ENCODE peak calls at places on chromosome 18, in five cellular contexts. L is mesendoderm, D is GM23248, Q is OCI-LY7, M is fibroblast of lung. O is an unnamed sample. For H3K79me2, the result is how much of the 10 kb centered on the place peaks cover.

GRCh38 chr18:64253900-64254299 is 105.0 kb upstream of the LINC00305 start:
- DNase-seq in Q (no peak), L (no peak), M (no peak), D (no peak), O (no peak)

GRCh38 chr18:13381907-13382682 is 163.5 kb downstream of the LDLRAD4 start:
- DNase-seq in M (peak), L (no peak), Q (no peak), D (peak), O (no peak)

GRCh38 chr18:32899819-32900218 is 127.0 kb upstream of the KLHL14 start:
- DNase-seq in M (peak), Q (peak), D (peak), L (no peak), O (no peak)

GRCh38 chr18:78330761-78331160 is 648.9 kb upstream of the SALL3 start:
- DNase-seq in L (no peak), D (no peak), M (peak), Q (no peak), O (no peak)

GRCh38 chr18:46332956-46333355 is 228.8 kb downstream of the HAUS1 start:
- DNase-seq in Q (no peak), D (no peak), L (peak), M (no peak), O (no peak)

GRCh38 chr18:55778731-55779460 is 190.9 kb upstream of the TCF4 start:
- DNase-seq in Q (no peak), L (peak), M (no peak), D (peak), O (no peak)

GRCh38 chr18:74529378-74529777 is 4.9 kb upstream of the CNDP1 start:
- DNase-seq in D (no peak), M (no peak), L (no peak), Q (no peak), O (no peak)

GRCh38 chr18:49784427-49785185 is 28.7 kb downstream of the ACAA2 start:
- DNase-seq in M (peak), L (no peak), Q (no peak), D (peak), O (no peak)

GRCh38 chr18:28013064-28013463 is 163.9 kb downstream of the CDH2 start:
- DNase-seq in D (peak), L (no peak), M (peak), Q (no peak), O (peak)

GRCh38 chr18:39149211-39149806 is 1583.7 kb upstream of the CELF4 start:
- DNase-seq in L (peak), D (no peak), Q (peak), M (no peak), O (no peak)

GRCh38 chr18:7177131-7177744 is 53.7 kb upstream of the LRRC30 start:
- DNase-seq in L (peak), Q (peak), D (peak), M (peak), O (peak)

GRCh38 chr18:48777737-48778111 is 173.0 kb downstream of the SMAD7 start:
- DNase-seq in M (peak), D (peak), L (no peak), Q (no peak), O (peak)

GRCh38 chr18:45690975-45691815 is 32.8 kb upstream of the SLC14A1 start:
- DNase-seq in L (peak), Q (peak), D (peak), M (peak), O (peak)

GRCh38 chr18:48607049-48607984 is 68.5 kb downstream of the CTIF start:
- DNase-seq in D (peak), Q (no peak), L (no peak), M (peak), O (peak)

GRCh38 chr18:50405582-50406271 is 30.9 kb downstream of the SKA1 start:
- DNase-seq in L (peak), D (no peak), M (no peak), Q (no peak), O (no peak)

GRCh38 chr18:32093523-32093922 is 1.8 kb downstream of the RNF138 start:
- DNase-seq in D (no peak), L (no peak), M (no peak), Q (no peak), O (peak)

GRCh38 chr18:61992923-61993322 is 100.1 kb upstream of the RNF152 start:
- DNase-seq in M (peak), L (no peak), Q (no peak), D (peak), O (no peak)

GRCh38 chr18:77608807-77609206 is 359.2 kb downstream of the GALR1 start:
- DNase-seq in D (no peak), Q (no peak), L (no peak), M (no peak), O (no peak)

GRCh38 chr18:42196651-42197050 is 241.6 kb downstream of the PIK3C3 start:
- DNase-seq in Q (no peak), M (no peak), D (peak), L (no peak), O (no peak)

GRCh38 chr18:12811191-12811950 is 72.7 kb downstream of the PTPN2 start:
- DNase-seq in Q (no peak), D (peak), L (no peak), M (peak), O (no peak)

GRCh38 chr18:8279348-8279747 is 329.9 kb upstream of the RAB12 start:
- DNase-seq in L (peak), D (no peak), M (no peak), Q (no peak), O (no peak)

GRCh38 chr18:75265255-75265654 is 54.7 kb downstream of the TSHZ1 start:
- DNase-seq in D (no peak), M (peak), Q (no peak), L (no peak), O (no peak)

GRCh38 chr18:74013955-74014354 is 133.7 kb downstream of the FBXO15 start:
- DNase-seq in L (no peak), M (peak), Q (no peak), D (peak), O (no peak)

GRCh38 chr18:7593194-7593819 is 26.2 kb downstream of the PTPRM start:
- DNase-seq in Q (no peak), L (no peak), M (no peak), D (no peak), O (no peak)

GRCh38 chr18:39462436-39462835 is 1896.8 kb upstream of the CELF4 start:
- DNase-seq in L (no peak), Q (no peak), M (peak), D (peak), O (no peak)

GRCh38 chr18:42157878-42158277 is 202.8 kb downstream of the PIK3C3 start:
- DNase-seq in Q (no peak), D (no peak), M (no peak), L (no peak), O (no peak)

GRCh38 chr18:64618390-64618789 is 469.5 kb upstream of the LINC00305 start:
- DNase-seq in D (no peak), M (no peak), Q (no peak), L (no peak), O (no peak)

GRCh38 chr18:10035306-10035991 is 121.6 kb downstream of the VAPA start:
- DNase-seq in Q (no peak), M (no peak), D (peak), L (no peak), O (peak)

GRCh38 chr18:10715791-10716190 is 190.0 kb downstream of the NAPG start:
- DNase-seq in D (peak), M (peak), Q (no peak), L (no peak), O (peak)

GRCh38 chr18:45730832-45731545 is 7.0 kb downstream of the SLC14A1 start:
- DNase-seq in M (peak), Q (no peak), L (no peak), D (peak), O (no peak)

GRCh38 chr18:9757851-9758587 is 49.9 kb downstream of the RAB31 start:
- DNase-seq in Q (no peak), D (peak), M (no peak), L (no peak), O (no peak)

GRCh38 chr18:9516437-9517064 is 41.2 kb downstream of the RALBP1 start:
- DNase-seq in L (peak), Q (peak), D (peak), M (peak), O (peak)

GRCh38 chr18:31819106-31819924 is 58.6 kb upstream of the SLC25A52 start:
- DNase-seq in Q (peak), L (peak), D (peak), M (peak), O (peak)

GRCh38 chr18:24322594-24323136 is 75.0 kb downstream of the OSBPL1A start:
- DNase-seq in Q (no peak), D (peak), L (no peak), M (peak), O (no peak)

GRCh38 chr18:77035380-77035779 is 97.2 kb downstream of the MBP start:
- DNase-seq in D (peak), L (no peak), Q (no peak), M (no peak), O (no peak)

GRCh38 chr18:45164551-45164950 is 450.7 kb upstream of the SLC14A2 start:
- DNase-seq in L (no peak), Q (no peak), D (peak), M (peak), O (no peak)

GRCh38 chr18:34222025-34222395 is 2.7 kb downstream of the NOL4 start:
- DNase-seq in M (no peak), L (peak), D (peak), Q (no peak), O (peak)

GRCh38 chr18:37441821-37442220 is 123.8 kb downstream of the CELF4 start:
- DNase-seq in M (no peak), Q (no peak), L (no peak), D (no peak), O (no peak)

GRCh38 chr18:37447959-37448916 is 117.4 kb downstream of the CELF4 start:
- DNase-seq in M (no peak), L (no peak), Q (no peak), D (no peak), O (no peak)

GRCh38 chr18:37449618-37450017 is 116.0 kb downstream of the CELF4 start:
- DNase-seq in M (no peak), D (no peak), Q (no peak), L (no peak), O (no peak)

GRCh38 chr18:37442477-37442876 is 123.1 kb downstream of the CELF4 start:
- DNase-seq in L (no peak), Q (no peak), D (no peak), M (no peak), O (no peak)

DNA sequence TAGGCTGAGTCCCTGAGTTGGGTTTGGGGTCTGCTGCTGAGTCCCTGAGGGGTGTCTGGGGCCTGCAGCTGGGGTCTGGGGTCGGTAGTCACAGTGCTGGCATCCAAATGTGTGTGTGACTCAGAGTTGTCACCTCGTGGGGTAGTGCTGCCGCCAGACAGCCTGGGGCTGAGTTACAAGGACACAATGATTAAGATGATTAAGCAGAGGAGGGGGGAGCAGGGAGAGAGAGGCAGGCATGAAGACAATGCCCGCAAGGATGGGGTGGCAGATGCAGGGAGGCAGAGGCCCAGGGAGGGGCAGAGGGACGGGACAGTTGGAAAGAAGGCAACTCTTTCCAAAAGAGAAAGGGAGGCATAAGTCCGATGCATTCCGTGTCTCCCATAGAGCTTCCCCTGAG is 120.2 kb downstream of the CELF4 start:
- DNase-seq in D (no peak), L (peak), Q (no peak), M (no peak), O (no peak)
- H3K79me2 ChIP-seq in D (under half), L (under half), Q (under half), M (under half), O (under half)

GRCh38 chr18:26544459-26544858 is 3.9 kb downstream of the KCTD1 start:
- DNase-seq in Q (no peak), M (no peak), L (no peak), D (no peak), O (no peak)
- H3K79me2 ChIP-seq in Q (under half), M (under half), L (under half), D (half or more), O (half or more)

GRCh38 chr18:63146185-63146584 is 173.4 kb downstream of the BCL2 start:
- DNase-seq in L (no peak), Q (no peak), D (no peak), M (no peak), O (no peak)
- H3K79me2 ChIP-seq in L (under half), Q (under half), D (under half), M (under half), O (under half)

GRCh38 chr18:63253018-63253417 is 66.6 kb downstream of the BCL2 start:
- DNase-seq in L (no peak), D (no peak), M (no peak), Q (no peak), O (no peak)
- H3K79me2 ChIP-seq in L (under half), D (under half), M (under half), Q (under half), O (under half)

DNA sequence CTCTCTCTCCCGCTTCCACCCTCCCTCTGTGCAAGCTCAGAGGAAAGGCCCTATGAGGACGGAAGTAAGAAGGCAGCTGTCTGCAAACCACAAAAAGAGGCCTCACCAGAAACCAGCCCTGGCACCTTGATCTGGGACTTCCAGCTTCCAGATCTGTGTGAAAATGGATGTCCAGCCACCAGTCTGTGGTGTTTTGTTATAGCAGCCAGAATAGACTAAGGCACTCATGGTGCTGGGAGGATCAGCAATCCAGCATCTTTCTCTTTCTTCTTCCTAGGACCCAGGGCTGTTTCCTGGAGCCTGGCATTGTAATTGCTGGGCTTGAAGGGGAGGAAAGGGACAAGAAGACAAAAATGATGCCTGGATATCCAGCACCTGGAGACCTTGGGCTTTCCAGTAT is 122.5 kb downstream of the SOCS6 start:
- DNase-seq in D (no peak), Q (no peak), L (no peak), M (no peak), O (no peak)
- H3K79me2 ChIP-seq in D (under half), Q (under half), L (under half), M (under half), O (under half)

GRCh38 chr18:3450358-3451107 is 561 bp downstream of the TGIF1 start:
- DNase-seq in Q (peak), D (peak), L (no peak), M (peak), O (peak)
- H3K79me2 ChIP-seq in Q (half or more), D (under half), L (half or more), M (under half), O (under half)

DNA sequence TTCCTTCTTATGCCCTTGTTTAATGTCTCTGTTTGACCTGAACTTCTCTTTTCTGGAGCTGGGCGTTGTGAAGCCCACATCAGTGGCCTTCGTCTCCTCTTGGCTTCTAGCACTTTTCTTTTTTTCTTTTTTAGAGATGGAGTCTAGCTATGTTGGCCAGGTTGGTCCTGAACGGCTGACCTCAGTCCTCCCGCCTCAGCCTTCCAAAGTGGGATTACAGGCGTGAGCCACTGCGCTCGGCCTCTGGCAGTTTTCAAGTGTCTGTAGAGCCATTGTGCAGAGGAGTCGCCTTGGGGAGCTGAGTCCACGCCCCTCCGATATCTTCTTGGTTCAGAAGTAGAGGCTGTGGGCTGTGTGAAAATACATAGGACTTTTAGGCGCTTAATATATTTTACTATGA is 36.5 kb downstream of the ZNF532 start:
- DNase-seq in L (no peak), M (no peak), D (no peak), Q (no peak), O (no peak)
- H3K79me2 ChIP-seq in L (half or more), M (under half), D (half or more), Q (under half), O (half or more)